ENCODE peak calls at places on chromosomes 11 and 22, in eight cellular contexts. F is foreskin keratinocyte, D is progenitor cell of endocrine pancreas, N is endothelial cell, Q is DND-41, X is A549, B is chondrocyte, C is choroid plexus epithelial cell. J is an unnamed sample.

GRCh38 chr11:111736621-111737055 is 29.6 kb downstream of the PPP2R1B start:
- DNase-seq in D (no peak), F (no peak), C (no peak), Q (no peak), X (no peak), B (no peak), N (no peak), J (no peak)

GRCh38 chr22:21755855-21756284 is 20.3 kb upstream of the YPEL1 start:
- DNase-seq in C (peak; percentile 79), N (no peak), B (peak; percentile 9), Q (no peak), X (no peak), F (peak; percentile 28), D (no peak), J (peak; percentile 64)

GRCh38 chr11:26930518-26931247 is 63.2 kb upstream of the FIBIN start:
- DNase-seq in Q (no peak), N (no peak), D (no peak), C (peak; percentile 91), X (no peak), B (no peak), F (peak; percentile 32), J (no peak)

GRCh38 chr11:65623177-65623576 is 7.6 kb downstream of the PCNX3 start:
- DNase-seq in C (no peak), Q (no peak), D (no peak), F (no peak), B (no peak), N (no peak), X (no peak), J (no peak)

GRCh38 chr11:19345519-19345847 is 104.7 kb upstream of the E2F8 start:
- DNase-seq in F (no peak), D (no peak), Q (no peak), B (no peak), X (peak; percentile 2), C (no peak), N (peak; percentile 23), J (peak; percentile 35)

GRCh38 chr22:35733742-35734516 is 16.3 kb downstream of the APOL5 start:
- DNase-seq in D (no peak), N (no peak), F (peak; percentile 24), C (no peak), B (no peak), X (no peak), Q (no peak), J (no peak)

GRCh38 chr11:11569936-11570491 is 51.8 kb downstream of the GALNT18 start:
- DNase-seq in X (no peak), B (no peak), N (peak; percentile 29), C (no peak), F (peak; percentile 70), Q (no peak), D (no peak), J (no peak)

GRCh38 chr11:59560290-59560701 is 49.0 kb downstream of the OR4D9 start:
- DNase-seq in F (peak; percentile 89), Q (peak; percentile 76), X (peak; percentile 91), B (no peak), C (peak; percentile 84), D (peak; percentile 78), N (peak; percentile 81), J (peak; percentile 56)

GRCh38 chr11:12053606-12054361 is 45.4 kb upstream of the DKK3 start:
- DNase-seq in B (no peak), F (no peak), N (no peak), Q (no peak), X (no peak), C (peak; percentile 65), D (no peak), J (no peak)

GRCh38 chr11:72460091-72460647 is 25.8 kb upstream of the CLPB start:
- DNase-seq in D (no peak), N (no peak), B (no peak), Q (no peak), C (no peak), F (no peak), X (no peak), J (no peak)

GRCh38 chr11:78177216-78177615 is 11.2 kb downstream of the KCTD21 start:
- DNase-seq in D (no peak), C (no peak), F (no peak), Q (no peak), B (no peak), X (no peak), N (no peak), J (no peak)

GRCh38 chr11:1785749-1786261 is 22.1 kb upstream of the CTSD start:
- DNase-seq in F (no peak), X (no peak), N (no peak), C (no peak), Q (no peak), B (no peak), D (no peak), J (no peak)

GRCh38 chr11:122747358-122747757 is 90.9 kb upstream of the CRTAM start:
- DNase-seq in B (no peak), Q (no peak), C (peak; percentile 71), D (no peak), N (no peak), F (no peak), X (no peak), J (no peak)

GRCh38 chr11:36105743-36106581 is 162.1 kb downstream of the LDLRAD3 start:
- DNase-seq in X (no peak), N (no peak), B (no peak), F (no peak), D (no peak), Q (no peak), C (no peak), J (no peak)

GRCh38 chr22:41524283-41524682 is 20.0 kb downstream of the POLR3H start:
- DNase-seq in Q (no peak), B (no peak), F (no peak), X (no peak), C (peak; percentile 81), N (no peak), D (no peak), J (no peak)

GRCh38 chr11:20194470-20194869 is 34.2 kb upstream of the DBX1 start:
- DNase-seq in Q (no peak), B (no peak), N (no peak), C (no peak), F (no peak), D (no peak), X (no peak), J (no peak)

GRCh38 chr11:17742019-17742418 is 7.4 kb downstream of the KCNC1 start:
- DNase-seq in X (no peak), D (no peak), B (no peak), F (no peak), Q (no peak), N (no peak), C (no peak), J (no peak)

GRCh38 chr11:97995874-97996273 is 1024.9 kb upstream of the CNTN5 start:
- DNase-seq in D (no peak), N (no peak), X (no peak), Q (no peak), C (no peak), F (no peak), B (no peak), J (no peak)

GRCh38 chr11:28346721-28347120 is 238.5 kb downstream of the METTL15 start:
- DNase-seq in B (no peak), C (no peak), N (no peak), X (no peak), F (no peak), D (no peak), Q (no peak), J (no peak)

GRCh38 chr11:72456651-72457050 is 22.3 kb upstream of the CLPB start:
- DNase-seq in F (no peak), C (no peak), Q (no peak), B (no peak), N (no peak), X (no peak), D (no peak), J (no peak)

GRCh38 chr11:61654397-61654829 is 25.8 kb upstream of the DAGLA start:
- DNase-seq in C (no peak), X (no peak), D (no peak), F (no peak), N (no peak), B (no peak), Q (no peak), J (no peak)

GRCh38 chr11:104093426-104094280 is 57.2 kb downstream of the DDI1 start:
- DNase-seq in C (no peak), D (no peak), F (no peak), N (no peak), Q (no peak), B (no peak), X (no peak), J (no peak)

GRCh38 chr11:3049430-3050243 is 7.6 kb downstream of the CARS1 start:
- DNase-seq in C (peak; percentile 98), X (peak; percentile 77), N (no peak), D (no peak), F (peak; percentile 82), Q (peak; percentile 30), B (peak; percentile 97), J (peak; percentile 86)
- TF ChIP-seq CTCF in C (peak; percentile 48), X (peak; percentile 16), N (no peak), D (no peak), F (peak; percentile 81), Q (no peak), B (peak; percentile 70), J (peak; percentile 8)

GRCh38 chr11:45803981-45804805 is 756 bp upstream of the SLC35C1 start:
- DNase-seq in Q (peak; percentile 70), X (peak; percentile 72), D (peak; percentile 45), B (peak; percentile 95), N (peak; percentile 51), F (peak; percentile 43), C (peak; percentile 54), J (peak; percentile 59)
- TF ChIP-seq CTCF in Q (peak; percentile 21), X (no peak), D (no peak), B (no peak), N (no peak), F (peak; percentile 9), C (no peak), J (no peak)

DNA sequence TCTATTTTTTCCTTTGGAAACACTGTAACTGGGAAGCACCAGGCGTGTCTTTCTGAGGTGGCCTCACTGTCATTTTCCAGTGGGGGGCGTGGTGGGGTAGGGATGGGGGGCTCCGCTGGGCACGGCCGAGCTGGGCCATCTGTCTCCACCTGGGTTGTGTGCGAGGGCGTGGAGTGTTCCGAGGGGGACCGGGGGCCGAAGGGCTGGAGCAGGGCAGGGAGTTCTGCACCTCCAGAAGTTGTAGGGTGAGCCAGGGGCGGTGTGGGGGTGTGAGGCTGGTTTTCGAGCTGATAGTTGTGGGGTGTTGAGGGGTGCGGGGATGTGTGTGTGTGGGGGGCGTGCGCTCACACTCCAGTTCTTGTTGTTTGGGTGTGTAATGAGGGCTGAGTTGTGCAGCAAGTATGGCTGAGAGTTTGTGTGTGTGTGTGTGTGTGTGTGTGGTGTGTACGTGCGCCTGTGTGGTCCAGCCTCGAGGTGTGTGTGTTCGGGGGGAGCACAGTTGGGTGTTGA is 10.8 kb downstream of the YPEL4 start:
- DNase-seq in C (no peak), F (no peak), D (no peak), N (no peak), B (no peak), X (no peak), Q (peak; percentile 49), J (no peak)
- TF ChIP-seq CTCF in C (no peak), F (no peak), D (no peak), N (no peak), B (peak; percentile 23), X (no peak), Q (peak; percentile 37), J (no peak)

DNA sequence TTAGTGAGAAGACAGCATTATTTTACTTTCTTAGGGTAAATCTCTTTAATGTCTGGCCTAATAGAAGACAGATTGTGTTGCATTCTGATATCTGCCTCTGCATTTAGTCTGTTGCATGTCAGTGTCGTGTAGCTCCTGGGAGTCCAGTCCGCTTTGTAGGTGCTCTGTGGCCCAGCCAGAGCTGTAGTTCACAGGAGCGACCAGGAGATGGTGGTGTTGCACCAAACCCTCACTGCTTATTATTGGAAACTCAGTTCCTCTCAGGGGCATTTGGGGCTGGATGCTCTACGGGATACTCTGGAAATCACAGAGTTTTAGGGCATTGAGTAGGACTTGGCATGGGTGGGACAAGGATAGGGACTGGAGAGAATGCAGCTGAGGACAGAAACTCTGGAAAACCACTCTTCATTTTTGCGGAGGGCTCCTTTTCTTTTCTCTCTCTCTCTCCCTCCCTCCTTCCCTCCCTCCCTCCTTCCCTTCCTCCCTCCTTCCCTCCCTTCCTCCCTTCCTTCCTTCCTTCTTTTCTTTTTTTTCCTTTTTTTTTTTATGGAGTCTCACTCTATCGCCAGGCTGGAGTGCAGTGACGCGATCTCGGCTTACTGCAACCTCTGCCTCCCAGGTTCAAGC is 21.7 kb downstream of the MIAT start:
- DNase-seq in B (no peak), D (peak; percentile 73), F (peak; percentile 39), C (peak; percentile 85), Q (peak; percentile 78), N (peak; percentile 89), X (peak; percentile 82), J (peak; percentile 81)
- TF ChIP-seq CTCF in B (peak; percentile 97), D (peak; percentile 94), F (peak; percentile 87), C (peak; percentile 98), Q (peak; percentile 98), N (peak; percentile 79), X (peak; percentile 79), J (peak; percentile 95)